ENCODE peak calls at places on chromosome 13, in seven cellular contexts. F is K562, V is GM12892, Z is SK-N-SH, Q is HepG2, R is GM12878, B is H1. Y is an unnamed sample.

GRCh38 chr13:83211301-83211700 is 671.0 kb downstream of the SLITRK1 start:
- DNase-seq in F (no peak), V (no peak), Z (no peak), Q (no peak), R (no peak), B (no peak), Y (no peak)

GRCh38 chr13:106178816-106179215 is 356.6 kb downstream of the EFNB2 start:
- DNase-seq in F (no peak), V (no peak), Z (no peak), Q (no peak), R (no peak), B (no peak), Y (no peak)

GRCh38 chr13:110539894-110540293 is 21.6 kb downstream of the RAB20 start:
- DNase-seq in F (no peak), V (no peak), Z (no peak), Q (no peak), R (no peak), B (no peak), Y (no peak)

GRCh38 chr13:100589178-100589725 is 663 bp upstream of the GGACT start:
- DNase-seq in F (no peak), V (no peak), Z (no peak), Q (no peak), R (no peak), B (no peak), Y (no peak)

GRCh38 chr13:111390522-111391270 is 70.3 kb downstream of the TEX29 start:
- DNase-seq in F (no peak), V (no peak), Z (no peak), Q (no peak), R (no peak), B (no peak), Y (no peak)

GRCh38 chr13:111359930-111360329 is 39.5 kb downstream of the TEX29 start:
- DNase-seq in F (no peak), V (no peak), Z (no peak), Q (no peak), R (no peak), B (no peak), Y (no peak)

GRCh38 chr13:70905035-70905434 is 796.8 kb upstream of the KLHL1 start:
- DNase-seq in F (no peak), V (no peak), Z (no peak), Q (no peak), R (no peak), B (no peak), Y (no peak)

GRCh38 chr13:58919551-58919950 is 1244.2 kb downstream of the DIAPH3 start:
- DNase-seq in F (no peak), V (no peak), Z (no peak), Q (no peak), R (no peak), B (no peak), Y (no peak)

GRCh38 chr13:40377783-40378182 is 288.7 kb downstream of the FOXO1 start:
- DNase-seq in F (no peak), V (no peak), Z (no peak), Q (no peak), R (no peak), B (no peak), Y (no peak)

GRCh38 chr13:92941167-92941566 is 285.4 kb upstream of the GPC6 start:
- DNase-seq in F (no peak), V (no peak), Z (no peak), Q (no peak), R (no peak), B (no peak), Y (no peak)

GRCh38 chr13:98885605-98886004 is 92.3 kb downstream of the DOCK9 start:
- DNase-seq in F (no peak), V (no peak), Z (no peak), Q (no peak), R (no peak), B (no peak), Y (no peak)

GRCh38 chr13:40504641-40505040 is 161.8 kb downstream of the FOXO1 start:
- DNase-seq in F (no peak), V (no peak), Z (no peak), Q (no peak), R (no peak), B (no peak), Y (no peak)

GRCh38 chr13:28499579-28499978 is 4.7 kb upstream of the FLT1 start:
- DNase-seq in F (no peak), V (no peak), Z (no peak), Q (no peak), R (no peak), B (no peak), Y (no peak)

GRCh38 chr13:20960663-20961309 is 58.2 kb upstream of the XPO4 start:
- DNase-seq in F (no peak), V (no peak), Z (no peak), Q (peak), R (no peak), B (no peak), Y (no peak)

GRCh38 chr13:66635526-66635925 is 594.6 kb downstream of the PCDH9 start:
- DNase-seq in F (no peak), V (no peak), Z (no peak), Q (no peak), R (no peak), B (no peak), Y (no peak)

GRCh38 chr13:38590230-38590629 is 96.6 kb upstream of the FREM2 start:
- DNase-seq in F (no peak), V (no peak), Z (no peak), Q (no peak), R (no peak), B (no peak), Y (no peak)

GRCh38 chr13:75938811-75939525 is 302.8 kb downstream of the LMO7 start:
- DNase-seq in F (no peak), V (no peak), Z (no peak), Q (no peak), R (no peak), B (no peak), Y (no peak)

GRCh38 chr13:36674337-36675212 is 755 bp downstream of the SERTM1 start:
- DNase-seq in F (no peak), V (no peak), Z (peak), Q (no peak), R (no peak), B (no peak), Y (no peak)

GRCh38 chr13:50761406-50761805 is 82.1 kb downstream of the DLEU7 start:
- DNase-seq in F (no peak), V (no peak), Z (no peak), Q (no peak), R (no peak), B (no peak), Y (no peak)
- TF ChIP-seq TAF1 in F (no peak), V (no peak), Z (no peak), Q (no peak), R (no peak), B (no peak), Y (no peak)

GRCh38 chr13:42849200-42849599 is 67.8 kb downstream of the FAM216B start:
- DNase-seq in F (no peak), V (no peak), Z (no peak), Q (no peak), R (no peak), B (no peak), Y (no peak)
- TF ChIP-seq POLR2AphosphoS5 in F (no peak), V (no peak), Z (no peak), Q (no peak), R (no peak), B (peak), Y (no peak)

GRCh38 chr13:85900521-85900920 is 101.3 kb upstream of the SLITRK6 start:
- DNase-seq in F (no peak), V (no peak), Z (no peak), Q (no peak), R (no peak), B (no peak), Y (no peak)

DNA sequence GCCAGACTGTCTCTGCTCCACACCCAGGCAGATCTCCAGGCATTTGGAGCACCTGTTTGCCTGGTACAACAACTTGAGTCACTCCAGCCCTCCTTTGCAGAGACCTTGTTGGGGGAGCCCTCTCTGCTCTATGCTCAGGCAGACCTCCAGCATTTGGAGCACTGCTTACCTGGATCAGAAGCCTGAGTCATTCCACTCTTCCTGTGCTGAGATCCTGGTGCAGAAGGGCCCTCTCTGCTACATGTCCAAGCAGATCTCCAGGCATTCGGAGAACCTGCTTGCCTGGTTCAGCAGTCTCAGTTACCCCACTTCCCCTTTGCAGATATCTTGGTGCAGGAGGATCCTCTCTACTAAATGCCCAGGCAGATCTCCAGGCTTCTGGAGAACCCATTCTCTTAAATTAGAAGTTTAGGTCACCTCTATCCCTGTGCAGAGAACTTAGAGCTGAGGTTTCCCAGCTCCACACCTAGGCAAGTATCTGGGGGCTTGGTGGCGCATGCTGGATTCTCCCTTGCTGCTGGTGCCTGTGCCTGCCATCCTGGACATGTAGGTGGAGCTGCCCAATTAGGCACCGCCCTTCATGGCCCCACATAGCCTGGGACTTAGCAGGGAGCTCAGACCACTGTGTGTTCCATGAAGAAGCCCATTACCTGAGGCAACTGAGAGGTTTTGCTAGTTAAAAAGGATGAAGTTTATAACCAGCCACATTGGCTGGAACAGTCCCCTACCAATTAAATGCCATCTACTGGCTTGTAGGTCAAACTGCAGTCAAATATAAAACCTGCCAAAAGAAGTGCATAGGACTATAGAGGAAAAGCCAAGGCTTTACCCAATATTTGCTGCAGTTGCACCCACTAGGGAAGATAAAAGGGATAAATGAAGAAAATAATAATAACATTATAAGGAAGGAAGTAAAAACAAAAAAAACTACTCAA is 97.6 kb upstream of the SLITRK6 start:
- DNase-seq in F (no peak), V (no peak), Z (peak), Q (no peak), R (no peak), B (no peak), Y (no peak)
- TF ChIP-seq TAF1 in F (no peak), V (no peak), Z (no peak), Q (no peak), R (no peak), B (no peak), Y (no peak)

GRCh38 chr13:90591927-90592268 is 755.6 kb upstream of the MIR17HG start:
- DNase-seq in F (no peak), V (no peak), Z (no peak), Q (peak), R (no peak), B (no peak), Y (no peak)
- TF ChIP-seq POLR2AphosphoS5 in F (no peak), V (no peak), Z (no peak), Q (no peak), R (no peak), B (no peak), Y (no peak)

GRCh38 chr13:94778986-94779385 is 66.6 kb upstream of the SOX21 start:
- DNase-seq in F (no peak), V (no peak), Z (no peak), Q (no peak), R (no peak), B (no peak), Y (no peak)

GRCh38 chr13:94778585-94778984 is 66.2 kb upstream of the SOX21 start:
- DNase-seq in F (no peak), V (no peak), Z (no peak), Q (no peak), R (no peak), B (no peak), Y (no peak)

GRCh38 chr13:94776300-94776699 is 64.0 kb upstream of the SOX21 start:
- DNase-seq in F (no peak), V (no peak), Z (no peak), Q (no peak), R (no peak), B (no peak), Y (no peak)

GRCh38 chr13:94780421-94780820 is 68.1 kb upstream of the SOX21 start:
- DNase-seq in F (no peak), V (no peak), Z (no peak), Q (no peak), R (no peak), B (no peak), Y (no peak)

GRCh38 chr13:94776956-94777355 is 64.6 kb upstream of the SOX21 start:
- DNase-seq in F (no peak), V (no peak), Z (no peak), Q (no peak), R (no peak), B (no peak), Y (no peak)
- TF ChIP-seq TAF1 in F (no peak), V (no peak), Z (no peak), Q (no peak), R (no peak), B (no peak), Y (no peak)

GRCh38 chr13:77523386-77523785 is 12.1 kb upstream of the SCEL start:
- DNase-seq in F (no peak), V (no peak), Z (no peak), Q (no peak), R (no peak), B (no peak), Y (no peak)
- TF ChIP-seq POLR2AphosphoS5 in F (no peak), V (no peak), Z (no peak), Q (no peak), R (no peak), B (no peak), Y (no peak)

GRCh38 chr13:31722684-31723083 is 16.6 kb upstream of the RXFP2 start:
- DNase-seq in F (no peak), V (no peak), Z (peak), Q (no peak), R (no peak), B (no peak), Y (no peak)
- TF ChIP-seq TAF1 in F (no peak), V (no peak), Z (no peak), Q (no peak), R (no peak), B (no peak), Y (no peak)